ENCODE peak calls at places on chromosomes 13 and 19, in five cellular contexts. Q is breast epithelium, U is erythroblast, W is body of pancreas, S is lower leg skin. P is an unnamed sample.
A peak's percentile ranks its signal among the peaks of the same experiment; 100 is the strongest.

GRCh38 chr13:27170221-27170520 is 1.4 kb downstream of the USP12 start:
- DNase-seq in Q (no peak), U (no peak), W (no peak), S (no peak), P (no peak)

GRCh38 chr19:4380254-4380727 is 20.1 kb downstream of the SH3GL1 start:
- DNase-seq in Q (no peak), U (no peak), W (no peak), S (peak; percentile 92), P (no peak)

GRCh38 chr13:23797276-23797903 is 91.8 kb downstream of the MIPEP start:
- DNase-seq in Q (no peak), U (no peak), W (no peak), S (no peak), P (no peak)

GRCh38 chr13:98944336-98944735 is 33.5 kb downstream of the DOCK9 start:
- DNase-seq in Q (no peak), U (peak; percentile 9), W (no peak), S (no peak), P (no peak)

GRCh38 chr13:94073006-94073744 is 406.3 kb downstream of the DCT start:
- DNase-seq in Q (no peak), U (no peak), W (no peak), S (no peak), P (no peak)

GRCh38 chr19:44984005-44984404 is 17.3 kb upstream of the RELB start:
- DNase-seq in Q (no peak), U (no peak), W (no peak), S (no peak), P (no peak)

GRCh38 chr19:55255618-55256423 is 3.0 kb downstream of the PPP6R1 start:
- DNase-seq in Q (no peak), U (peak; percentile 18), W (no peak), S (no peak), P (no peak)

GRCh38 chr19:5078666-5079409 is 109.9 kb downstream of the KDM4B start:
- DNase-seq in Q (no peak), U (no peak), W (peak; percentile 42), S (no peak), P (no peak)

GRCh38 chr19:29759359-29759758 is 44.3 kb upstream of the C19orf12 start:
- DNase-seq in Q (no peak), U (no peak), W (no peak), S (no peak), P (no peak)

GRCh38 chr13:73325351-73326214 is 266.8 kb downstream of the KLF5 start:
- DNase-seq in Q (no peak), U (no peak), W (peak; percentile 18), S (no peak), P (no peak)

GRCh38 chr19:7522923-7523667 is 671 bp downstream of the MCOLN1 start:
- DNase-seq in Q (no peak), U (peak; percentile 61), W (no peak), S (peak; percentile 92), P (no peak)

GRCh38 chr13:25132021-25132420 is 36.1 kb downstream of the PABPC3 start:
- DNase-seq in Q (no peak), U (no peak), W (no peak), S (no peak), P (no peak)

GRCh38 chr19:40251244-40251643 is 24.8 kb upstream of the CCNP start:
- DNase-seq in Q (no peak), U (no peak), W (no peak), S (no peak), P (no peak)

GRCh38 chr19:28393574-28394336 is 819.2 kb downstream of the UQCRFS1 start:
- DNase-seq in Q (no peak), U (no peak), W (no peak), S (no peak), P (no peak)

GRCh38 chr19:24159707-24160106 is 72.7 kb downstream of the ZNF254 start:
- DNase-seq in Q (no peak), U (no peak), W (no peak), S (no peak), P (no peak)

DNA sequence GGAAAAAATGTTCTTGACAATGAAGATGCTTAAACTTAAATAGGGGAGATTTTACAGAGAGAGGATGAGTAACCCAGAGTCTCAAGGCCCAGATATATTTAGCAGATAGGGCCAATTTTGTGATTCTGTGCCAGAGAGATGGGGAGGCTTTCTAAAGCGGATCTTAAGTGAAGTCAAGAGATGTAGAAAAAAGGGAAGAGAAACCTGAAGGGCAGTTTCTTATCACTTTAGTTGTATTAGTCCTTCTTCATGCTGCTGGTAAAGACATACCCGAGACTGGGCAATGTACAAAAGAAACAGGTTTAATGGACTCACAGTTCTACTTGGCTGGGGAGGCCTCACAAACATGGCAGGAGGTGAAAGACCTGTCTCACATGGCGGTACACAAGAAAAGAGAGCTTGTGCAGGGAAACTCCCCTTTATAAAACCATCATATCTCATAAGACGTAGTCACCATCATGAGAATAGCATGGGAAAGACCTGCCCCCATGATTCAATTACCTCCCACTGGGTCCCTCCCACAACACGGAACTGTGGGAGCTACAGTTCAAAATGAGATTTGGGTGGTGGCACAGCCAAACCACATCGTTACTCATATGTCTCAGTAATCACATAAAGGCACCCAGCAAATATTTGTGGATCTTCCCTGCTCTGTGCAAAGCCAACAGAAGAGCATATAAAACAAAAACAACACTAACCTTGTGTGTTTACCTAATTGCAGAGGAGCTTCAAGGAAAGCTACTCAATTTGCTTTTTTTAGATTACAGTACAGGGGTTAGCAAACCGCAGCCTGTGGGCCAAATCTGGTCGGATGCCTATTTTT is 102.6 kb upstream of the MYCBP2 start:
- DNase-seq in Q (no peak), U (no peak), W (no peak), S (no peak), P (no peak)
- TF ChIP-seq POLR2A in Q (no peak), U (no peak), W (no peak), S (no peak), P (no peak)

DNA sequence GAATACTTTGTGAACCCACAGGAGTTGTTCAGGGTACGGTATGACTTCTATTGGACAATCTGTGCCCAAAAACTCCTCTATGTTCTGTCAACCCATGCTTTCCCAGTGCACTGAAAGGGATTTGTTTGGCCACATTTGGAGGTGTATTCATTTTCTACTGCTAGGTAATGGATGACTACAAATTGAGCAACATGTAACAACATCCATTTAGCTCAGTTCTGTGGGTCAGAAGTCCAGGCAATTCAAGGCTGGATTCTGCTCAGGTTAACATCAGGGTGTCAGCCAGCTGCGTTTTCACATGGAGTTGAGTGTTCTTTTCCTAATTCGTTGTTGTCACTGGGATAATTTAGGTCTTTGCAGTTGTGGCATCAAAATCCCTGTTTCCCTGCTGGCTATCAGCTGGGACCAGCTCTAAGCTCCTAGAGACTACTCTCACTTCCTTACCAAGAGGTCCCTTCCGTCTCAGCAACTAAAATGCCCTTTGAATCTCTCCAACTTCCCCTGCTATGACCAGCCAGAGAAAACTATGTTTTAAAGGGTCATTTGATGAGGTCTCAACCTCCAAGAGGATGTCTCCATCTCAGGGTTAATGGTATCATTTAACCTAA is 25.4 kb downstream of the MIR17HG start:
- DNase-seq in Q (no peak), U (no peak), W (no peak), S (no peak), P (no peak)
- TF ChIP-seq POLR2A in Q (no peak), U (no peak), W (no peak), S (no peak), P (no peak)

DNA sequence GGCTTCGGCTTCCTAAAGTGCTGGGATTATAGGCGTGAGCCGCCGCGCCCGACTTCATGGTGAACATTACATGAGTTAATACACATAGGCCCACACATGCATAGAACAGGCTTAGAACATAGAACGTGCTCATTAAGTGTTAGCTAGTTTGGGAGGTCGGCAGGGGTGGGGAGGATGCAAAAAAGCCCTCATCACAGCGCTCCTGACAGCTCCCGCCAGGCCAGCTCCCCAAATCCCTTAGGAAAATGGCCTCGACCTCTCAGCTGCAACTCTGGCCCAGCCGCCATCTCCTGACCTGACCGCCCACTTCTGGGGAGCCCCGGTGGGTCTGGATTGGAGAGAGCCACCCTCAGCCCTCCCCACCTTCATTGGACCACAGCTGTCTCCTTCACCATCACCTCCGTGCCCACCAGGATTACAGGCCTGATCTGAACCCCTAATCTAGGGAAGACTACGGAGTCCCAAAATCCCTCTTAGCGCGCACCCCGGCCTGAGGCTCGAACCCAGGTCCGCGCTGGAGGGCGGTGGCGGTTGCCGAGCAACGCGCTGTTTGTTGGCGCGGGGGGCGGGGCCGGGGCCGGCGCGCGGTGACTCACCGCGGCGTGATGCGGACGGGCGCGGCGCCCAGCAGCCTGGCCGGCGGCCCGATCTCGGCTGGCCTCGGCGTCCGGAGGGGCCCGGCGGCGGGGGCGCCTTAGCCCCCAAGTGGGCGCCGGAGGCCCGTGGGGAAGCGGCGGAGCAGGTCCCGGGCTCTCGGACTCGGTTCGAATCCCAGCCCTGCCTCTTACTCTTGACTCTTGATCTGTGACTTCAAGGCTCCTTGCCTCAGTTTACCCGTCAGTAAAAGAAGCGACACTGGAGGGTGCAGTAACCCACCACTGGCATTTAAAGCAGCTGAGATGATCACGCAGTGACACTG is 26.7 kb upstream of the NANOS3 start:
- DNase-seq in Q (peak; percentile 79), U (peak; percentile 91), W (peak; percentile 92), S (peak; percentile 97), P (no peak)
- TF ChIP-seq POLR2A in Q (no peak), U (no peak), W (no peak), S (no peak), P (peak; percentile 51)

GRCh38 chr19:42132851-42133528 is 744 bp upstream of the POU2F2 start:
- DNase-seq in Q (peak; percentile 26), U (peak; percentile 56), W (peak; percentile 85), S (peak; percentile 92), P (no peak)
- TF ChIP-seq POLR2A in Q (no peak), U (no peak), W (peak; percentile 36), S (no peak), P (no peak)

GRCh38 chr19:53521373-53522202 is 16.4 kb upstream of the ZNF331 start:
- DNase-seq in Q (no peak), U (no peak), W (no peak), S (no peak), P (no peak)

GRCh38 chr19:53518716-53519115 is 19.2 kb upstream of the ZNF331 start:
- DNase-seq in Q (no peak), U (peak; percentile 58), W (no peak), S (peak; percentile 48), P (no peak)

GRCh38 chr19:53519431-53519830 is 18.5 kb upstream of the ZNF331 start:
- DNase-seq in Q (no peak), U (peak; percentile 22), W (peak; percentile 6), S (peak; percentile 75), P (no peak)

GRCh38 chr19:53520163-53520546 is 17.8 kb upstream of the ZNF331 start:
- DNase-seq in Q (no peak), U (no peak), W (no peak), S (peak; percentile 82), P (no peak)

GRCh38 chr19:53520547-53521372 is 17.2 kb upstream of the ZNF331 start:
- DNase-seq in Q (peak; percentile 96), U (peak; percentile 97), W (peak; percentile 97), S (peak; percentile 99), P (peak; percentile 75)
- TF ChIP-seq POLR2A in Q (no peak), U (peak; percentile 39), W (peak; percentile 34), S (no peak), P (no peak)

DNA sequence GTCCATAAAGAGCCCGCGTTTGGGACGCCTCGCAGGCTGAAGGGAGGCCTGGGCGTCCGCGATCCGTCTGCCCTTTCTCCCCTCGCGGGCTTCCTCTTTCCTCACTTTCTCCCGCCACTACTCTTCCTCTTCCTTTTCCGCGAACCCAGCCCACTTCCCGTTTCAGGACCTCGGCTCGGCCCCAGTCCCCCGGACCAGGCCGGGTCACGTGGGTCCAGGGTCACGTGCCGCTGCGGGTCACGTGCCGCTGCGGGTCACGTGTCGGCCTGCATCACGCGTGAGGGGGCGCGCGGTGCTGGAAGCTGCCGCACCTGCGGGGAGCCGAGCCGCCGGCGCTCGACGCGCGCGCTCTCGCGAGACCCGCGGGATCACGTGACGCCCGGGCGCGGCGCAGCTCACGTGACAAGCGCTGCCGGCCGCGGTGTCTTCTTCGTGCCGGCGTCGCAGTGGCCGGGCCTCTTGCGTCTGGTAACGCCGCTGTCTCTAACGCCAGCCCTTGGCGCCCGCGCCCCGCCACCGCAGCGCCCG is at the start of gene LAMP1:
- DNase-seq in Q (peak; percentile 98), U (peak; percentile 99), W (peak; percentile 99), S (peak; percentile 100), P (peak; percentile 90)
- TF ChIP-seq POLR2A in Q (peak; percentile 42), U (peak; percentile 79), W (peak; percentile 76), S (no peak), P (peak; percentile 13)